ENCODE peak calls at places on chromosomes 7 and 10, in four cellular contexts. S, N, G and Q are unnamed samples.

GRCh38 chr10:79081353-79082034 is 12.7 kb downstream of the ZMIZ1 start:
- DNase-seq in N (no peak), G (no peak), S (no peak), Q (no peak)

GRCh38 chr7:141754939-141755338 is 9.0 kb upstream of the TAS2R3 start:
- DNase-seq in S (peak), G (no peak), N (peak), Q (peak)

GRCh38 chr10:78634835-78635234 is 433.9 kb upstream of the ZMIZ1 start:
- DNase-seq in N (no peak), S (no peak), G (no peak), Q (no peak)

GRCh38 chr7:97418312-97418711 is 300.8 kb downstream of the SDHAF3 start:
- DNase-seq in N (no peak), G (peak), S (no peak), Q (no peak)

GRCh38 chr10:86402283-86402931 is 35.8 kb upstream of the GRID1 start:
- DNase-seq in N (no peak), S (no peak), G (no peak), Q (peak)

GRCh38 chr7:44392618-44393010 is 67.2 kb upstream of the CAMK2B start:
- DNase-seq in G (no peak), S (no peak), N (no peak), Q (no peak)

GRCh38 chr7:132059141-132059540 is 502.7 kb upstream of the PODXL start:
- DNase-seq in N (no peak), S (no peak), G (peak), Q (no peak)

GRCh38 chr7:117186218-117186617 is 136.6 kb downstream of the WNT2 start:
- DNase-seq in G (no peak), S (no peak), N (no peak), Q (no peak)

GRCh38 chr10:131975003-131975402 is 6.7 kb downstream of the BNIP3 start:
- DNase-seq in G (peak), S (no peak), N (no peak), Q (no peak)

GRCh38 chr7:156616269-156617202 is 24.0 kb upstream of the RNF32 start:
- DNase-seq in N (no peak), S (peak), G (no peak), Q (peak)

GRCh38 chr7:99606531-99606930 is 8.5 kb downstream of the TMEM225B start:
- DNase-seq in G (no peak), N (no peak), S (no peak), Q (no peak)

GRCh38 chr10:78621183-78621789 is 447.5 kb upstream of the ZMIZ1 start:
- DNase-seq in G (no peak), N (peak), S (no peak), Q (peak)

GRCh38 chr7:117086788-117087187 is 133.5 kb downstream of the ST7 start:
- DNase-seq in N (no peak), G (no peak), S (no peak), Q (no peak)

GRCh38 chr7:157158400-157158799 is 19.7 kb downstream of the UBE3C start:
- DNase-seq in S (no peak), G (no peak), N (no peak), Q (no peak)

GRCh38 chr10:28300027-28300426 is 2.8 kb downstream of the MPP7 start:
- DNase-seq in N (no peak), G (peak), S (no peak), Q (peak)

GRCh38 chr7:47380325-47381131 is 201.4 kb downstream of the TNS3 start:
- DNase-seq in G (no peak), S (no peak), N (peak), Q (peak)